ENCODE peak calls at places on chromosomes 7 and 10, in eight cellular contexts. X is hepatocyte, Z is ascending aorta, B is fibroblast of villous mesenchyme, E is osteoblast, G is A549, C is lower leg skin, F is fibroblast of pulmonary artery. J is an unnamed sample.
A peak's percentile ranks its signal among the peaks of the same experiment; 100 is the strongest.

GRCh38 chr7:84102213-84102612 is 92.4 kb downstream of the SEMA3A start:
- DNase-seq in X (no peak), Z (no peak), B (no peak), E (no peak), G (no peak), C (no peak), F (peak; percentile 72), J (no peak)

GRCh38 chr10:15852111-15852557 is 8.2 kb downstream of the MINDY3 start:
- DNase-seq in X (no peak), Z (no peak), B (peak; percentile 79), E (no peak), G (no peak), C (no peak), F (peak; percentile 48), J (no peak)

GRCh38 chr10:26479766-26480492 is 41.8 kb downstream of the APBB1IP start:
- DNase-seq in X (no peak), Z (no peak), B (no peak), E (no peak), G (no peak), C (no peak), F (no peak), J (no peak)

GRCh38 chr10:110850990-110851389 is 20.7 kb upstream of the PDCD4 start:
- DNase-seq in X (peak; percentile 8), Z (no peak), B (peak; percentile 40), E (no peak), G (no peak), C (peak; percentile 82), F (no peak), J (no peak)

GRCh38 chr7:128916643-128916915 is 6.1 kb upstream of the KCP start:
- DNase-seq in X (no peak), Z (no peak), B (no peak), E (peak; percentile 59), G (no peak), C (peak; percentile 69), F (no peak), J (no peak)

GRCh38 chr10:71893258-71893815 is 42.3 kb upstream of the PSAP start:
- DNase-seq in X (no peak), Z (no peak), B (no peak), E (no peak), G (no peak), C (no peak), F (no peak), J (no peak)

GRCh38 chr7:87933953-87934698 is at the start of gene ADAM22:
- DNase-seq in X (peak; percentile 93), Z (peak; percentile 29), B (peak; percentile 71), E (peak; percentile 80), G (peak; percentile 39), C (peak; percentile 96), F (peak; percentile 85), J (peak; percentile 82)

GRCh38 chr10:60423920-60424319 is 34.2 kb upstream of the ANK3 start:
- DNase-seq in X (no peak), Z (no peak), B (no peak), E (no peak), G (no peak), C (no peak), F (no peak), J (no peak)

GRCh38 chr10:101941871-101942270 is 98.3 kb upstream of the KCNIP2 start:
- DNase-seq in X (no peak), Z (no peak), B (peak; percentile 44), E (no peak), G (no peak), C (no peak), F (peak; percentile 65), J (no peak)

GRCh38 chr10:52729259-52730104 is 43.1 kb downstream of the MBL2 start:
- DNase-seq in X (peak; percentile 47), Z (no peak), B (peak; percentile 52), E (no peak), G (peak; percentile 35), C (no peak), F (peak; percentile 62), J (no peak)

GRCh38 chr7:55568613-55569268 is 3.6 kb downstream of the VOPP1 start:
- DNase-seq in X (no peak), Z (no peak), B (peak; percentile 17), E (peak; percentile 76), G (no peak), C (no peak), F (peak; percentile 38), J (no peak)

GRCh38 chr10:113680172-113681111 is 730 bp downstream of the CASP7 start:
- DNase-seq in X (peak; percentile 48), Z (peak; percentile 18), B (peak; percentile 63), E (peak; percentile 49), G (peak; percentile 28), C (peak; percentile 89), F (peak; percentile 73), J (no peak)

GRCh38 chr10:117217196-117217761 is 20.0 kb downstream of the KCNK18 start:
- DNase-seq in X (peak; percentile 33), Z (no peak), B (no peak), E (no peak), G (peak; percentile 36), C (no peak), F (no peak), J (no peak)

GRCh38 chr10:11643039-11643438 is 31.6 kb upstream of the USP6NL start:
- DNase-seq in X (no peak), Z (no peak), B (no peak), E (no peak), G (no peak), C (no peak), F (no peak), J (no peak)

GRCh38 chr10:71294091-71294561 is 24.9 kb upstream of the SLC29A3 start:
- DNase-seq in X (no peak), Z (no peak), B (no peak), E (no peak), G (no peak), C (no peak), F (no peak), J (no peak)

GRCh38 chr10:58385784-58386112 is 538 bp downstream of the TFAM start:
- DNase-seq in X (peak; percentile 65), Z (no peak), B (peak; percentile 28), E (peak; percentile 55), G (peak; percentile 38), C (no peak), F (peak; percentile 23), J (peak; percentile 20)

GRCh38 chr10:62895058-62895457 is 78.9 kb upstream of the EGR2 start:
- DNase-seq in X (no peak), Z (no peak), B (no peak), E (no peak), G (no peak), C (no peak), F (peak; percentile 95), J (no peak)

GRCh38 chr7:8434290-8435002 is 1.0 kb downstream of the NXPH1 start:
- DNase-seq in X (no peak), Z (no peak), B (no peak), E (no peak), G (no peak), C (no peak), F (no peak), J (no peak)

GRCh38 chr10:107733731-107734130 is 569.2 kb upstream of the SORCS1 start:
- DNase-seq in X (no peak), Z (no peak), B (no peak), E (no peak), G (no peak), C (no peak), F (no peak), J (no peak)

GRCh38 chr10:84440781-84441180 is 112.4 kb downstream of the CCSER2 start:
- DNase-seq in X (no peak), Z (no peak), B (no peak), E (no peak), G (no peak), C (no peak), F (no peak), J (no peak)

GRCh38 chr10:110447886-110448285 is 49.8 kb upstream of the DUSP5 start:
- DNase-seq in X (no peak), Z (no peak), B (no peak), E (no peak), G (no peak), C (peak; percentile 65), F (no peak), J (no peak)

GRCh38 chr7:11833431-11833830 is 1.4 kb upstream of the THSD7A start:
- DNase-seq in X (no peak), Z (no peak), B (no peak), E (no peak), G (no peak), C (no peak), F (no peak), J (no peak)

GRCh38 chr7:136072447-136072846 is 95.3 kb upstream of the MTPN start:
- DNase-seq in X (no peak), Z (no peak), B (no peak), E (no peak), G (no peak), C (no peak), F (no peak), J (no peak)

GRCh38 chr10:13991353-13991752 is 339.4 kb downstream of the FRMD4A start:
- DNase-seq in X (no peak), Z (no peak), B (no peak), E (no peak), G (no peak), C (no peak), F (no peak), J (no peak)
- TF ChIP-seq CTCF in X (no peak), Z (no peak), B (no peak), E (no peak), G (no peak), C (no peak), F (peak; percentile 3), J (no peak)

GRCh38 chr10:31083765-31084184 is 52.1 kb upstream of the ZNF438 start:
- DNase-seq in X (peak; percentile 42), Z (no peak), B (no peak), E (peak; percentile 68), G (peak; percentile 51), C (no peak), F (peak; percentile 59), J (peak; percentile 34)
- TF ChIP-seq CTCF in X (peak; percentile 38), Z (peak; percentile 45), B (peak; percentile 46), E (peak; percentile 63), G (peak; percentile 37), C (no peak), F (peak; percentile 45), J (peak; percentile 58)

GRCh38 chr10:127456122-127456521 is 93.0 kb upstream of the NPS start:
- DNase-seq in X (no peak), Z (no peak), B (no peak), E (no peak), G (no peak), C (no peak), F (no peak), J (no peak)
- TF ChIP-seq CTCF in X (no peak), Z (no peak), B (no peak), E (no peak), G (no peak), C (no peak), F (no peak), J (no peak)

DNA sequence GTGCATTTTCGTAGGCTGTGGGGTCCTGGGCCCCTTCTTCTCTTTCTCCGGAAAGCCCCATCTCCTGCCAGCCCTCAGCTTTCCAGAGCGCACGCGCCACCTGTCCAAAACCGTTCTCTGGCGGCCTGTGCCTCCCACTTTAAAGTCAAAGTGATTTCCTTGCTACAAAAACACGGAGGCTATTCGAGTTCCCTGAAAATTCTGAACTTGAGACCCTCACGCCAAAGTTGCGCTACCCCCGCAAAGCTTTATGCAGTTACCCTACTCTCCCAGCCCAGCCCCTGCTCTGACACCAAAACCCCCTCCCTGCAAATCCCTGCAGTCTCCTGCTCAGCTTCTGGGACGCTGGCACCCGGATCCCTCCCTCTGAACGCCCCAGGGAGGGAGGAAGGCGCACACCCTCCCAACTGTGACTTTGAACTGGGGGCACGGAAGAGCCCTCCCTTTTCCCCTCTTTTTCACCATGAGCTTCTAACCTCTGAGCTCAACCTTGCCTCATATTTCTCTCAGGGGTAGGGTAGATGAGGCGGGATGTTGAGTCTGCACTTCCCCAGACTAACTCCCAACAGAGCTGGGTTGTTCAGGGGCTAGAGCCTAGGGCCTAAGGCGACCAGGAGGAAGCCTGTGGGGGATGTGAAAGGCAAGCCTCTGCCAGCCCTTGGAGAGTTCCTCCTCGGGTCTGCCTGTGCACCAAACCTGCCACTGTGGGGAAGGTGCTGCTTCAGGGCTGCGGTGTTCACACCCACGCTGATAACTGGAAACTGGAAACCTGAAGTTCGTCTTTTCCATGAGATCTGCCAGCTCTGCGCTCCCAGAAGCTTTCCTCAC is 2.7 kb upstream of the PAX4 start:
- DNase-seq in X (no peak), Z (no peak), B (no peak), E (no peak), G (no peak), C (no peak), F (no peak), J (no peak)
- TF ChIP-seq CTCF in X (no peak), Z (no peak), B (no peak), E (no peak), G (no peak), C (no peak), F (no peak), J (no peak)

J was measured in neural crest cell.